ENCODE peak calls at places on chromosomes 13 and 19, in ten cellular contexts. One of them, this sample, is unnamed.

GRCh38 chr19:50906217-50906616 is 5.0 kb downstream of the KLK4 start:
- DNase-seq in neural crest cell: peak
- DNase-seq in transverse colon: peak
- DNase-seq in HCT116: no peak
- DNase-seq in pancreas: no peak
- DNase-seq in PC-3: peak
- DNase-seq in AG04450: no peak
- DNase-seq in testis: peak
- DNase-seq in choroid plexus epithelial cell: peak
- DNase-seq in A549: peak
- DNase-seq in this sample: peak

GRCh38 chr13:105925496-105925895 is 610.0 kb downstream of the EFNB2 start:
- DNase-seq in neural crest cell: no peak
- DNase-seq in transverse colon: no peak
- DNase-seq in HCT116: no peak
- DNase-seq in pancreas: no peak
- DNase-seq in PC-3: peak
- DNase-seq in AG04450: no peak
- DNase-seq in testis: no peak
- DNase-seq in choroid plexus epithelial cell: peak
- DNase-seq in A549: peak
- DNase-seq in this sample: no peak

GRCh38 chr19:45484273-45484945 is 12.4 kb downstream of the RTN2 start:
- DNase-seq in neural crest cell: no peak
- DNase-seq in transverse colon: no peak
- DNase-seq in HCT116: no peak
- DNase-seq in pancreas: no peak
- DNase-seq in PC-3: no peak
- DNase-seq in AG04450: no peak
- DNase-seq in testis: no peak
- DNase-seq in choroid plexus epithelial cell: peak
- DNase-seq in A549: no peak
- DNase-seq in this sample: no peak

GRCh38 chr13:105642511-105642958 is 892.9 kb downstream of the EFNB2 start:
- DNase-seq in neural crest cell: no peak
- DNase-seq in transverse colon: no peak
- DNase-seq in HCT116: no peak
- DNase-seq in pancreas: no peak
- DNase-seq in PC-3: peak
- DNase-seq in AG04450: no peak
- DNase-seq in testis: no peak
- DNase-seq in choroid plexus epithelial cell: peak
- DNase-seq in A549: peak
- DNase-seq in this sample: no peak

GRCh38 chr19:801030-801860 is 4.0 kb downstream of the PTBP1 start:
- DNase-seq in neural crest cell: no peak
- DNase-seq in transverse colon: peak
- DNase-seq in HCT116: no peak
- DNase-seq in pancreas: peak
- DNase-seq in PC-3: peak
- DNase-seq in AG04450: no peak
- DNase-seq in testis: peak
- DNase-seq in choroid plexus epithelial cell: no peak
- DNase-seq in A549: no peak
- DNase-seq in this sample: peak

GRCh38 chr19:52188822-52189744 is 769 bp upstream of the PPP2R1A start:
- DNase-seq in neural crest cell: peak
- DNase-seq in transverse colon: no peak
- DNase-seq in HCT116: no peak
- DNase-seq in pancreas: peak
- DNase-seq in PC-3: no peak
- DNase-seq in AG04450: peak
- DNase-seq in testis: no peak
- DNase-seq in choroid plexus epithelial cell: no peak
- DNase-seq in A549: peak
- DNase-seq in this sample: peak

GRCh38 chr19:55336101-55336500 is 3.6 kb upstream of the KMT5C start:
- DNase-seq in neural crest cell: no peak
- DNase-seq in transverse colon: no peak
- DNase-seq in HCT116: no peak
- DNase-seq in pancreas: no peak
- DNase-seq in PC-3: peak
- DNase-seq in AG04450: no peak
- DNase-seq in testis: no peak
- DNase-seq in choroid plexus epithelial cell: no peak
- DNase-seq in A549: no peak
- DNase-seq in this sample: no peak

GRCh38 chr19:55088543-55089265 is 13.0 kb downstream of the EPS8L1 start:
- DNase-seq in neural crest cell: peak
- DNase-seq in transverse colon: peak
- DNase-seq in HCT116: no peak
- DNase-seq in pancreas: peak
- DNase-seq in PC-3: peak
- DNase-seq in AG04450: peak
- DNase-seq in testis: peak
- DNase-seq in choroid plexus epithelial cell: peak
- DNase-seq in A549: peak
- DNase-seq in this sample: peak

GRCh38 chr19:56834564-56835375 is 5.8 kb downstream of the PEG3 start:
- DNase-seq in neural crest cell: no peak
- DNase-seq in transverse colon: no peak
- DNase-seq in HCT116: no peak
- DNase-seq in pancreas: no peak
- DNase-seq in PC-3: no peak
- DNase-seq in AG04450: no peak
- DNase-seq in testis: no peak
- DNase-seq in choroid plexus epithelial cell: no peak
- DNase-seq in A549: no peak
- DNase-seq in this sample: no peak

GRCh38 chr13:21767032-21767431 is 96.2 kb downstream of the FGF9 start:
- DNase-seq in neural crest cell: no peak
- DNase-seq in transverse colon: no peak
- DNase-seq in HCT116: no peak
- DNase-seq in pancreas: no peak
- DNase-seq in PC-3: no peak
- DNase-seq in AG04450: no peak
- DNase-seq in testis: no peak
- DNase-seq in choroid plexus epithelial cell: no peak
- DNase-seq in A549: no peak
- DNase-seq in this sample: no peak

GRCh38 chr13:21668665-21669599 is 1.9 kb upstream of the FGF9 start:
- DNase-seq in neural crest cell: peak
- DNase-seq in transverse colon: peak
- DNase-seq in HCT116: no peak
- DNase-seq in pancreas: peak
- DNase-seq in PC-3: no peak
- DNase-seq in AG04450: no peak
- DNase-seq in testis: no peak
- DNase-seq in choroid plexus epithelial cell: peak
- DNase-seq in A549: no peak
- DNase-seq in this sample: no peak

GRCh38 chr19:35008891-35009341 is 8.8 kb downstream of the GRAMD1A start:
- DNase-seq in neural crest cell: no peak
- DNase-seq in transverse colon: no peak
- DNase-seq in HCT116: no peak
- DNase-seq in pancreas: peak
- DNase-seq in PC-3: no peak
- DNase-seq in AG04450: no peak
- DNase-seq in testis: no peak
- DNase-seq in choroid plexus epithelial cell: no peak
- DNase-seq in A549: no peak
- DNase-seq in this sample: no peak

GRCh38 chr19:9934132-9934950 is 2.0 kb downstream of the OLFM2 start:
- DNase-seq in neural crest cell: peak
- DNase-seq in transverse colon: peak
- DNase-seq in HCT116: peak
- DNase-seq in pancreas: peak
- DNase-seq in PC-3: peak
- DNase-seq in AG04450: no peak
- DNase-seq in testis: peak
- DNase-seq in choroid plexus epithelial cell: peak
- DNase-seq in A549: peak
- DNase-seq in this sample: peak

GRCh38 chr19:42216653-42217521 is 590 bp downstream of the DEDD2 start:
- DNase-seq in neural crest cell: peak
- DNase-seq in transverse colon: peak
- DNase-seq in HCT116: no peak
- DNase-seq in pancreas: peak
- DNase-seq in PC-3: peak
- DNase-seq in AG04450: no peak
- DNase-seq in testis: peak
- DNase-seq in choroid plexus epithelial cell: peak
- DNase-seq in A549: no peak
- DNase-seq in this sample: peak

GRCh38 chr13:44874886-44875630 is 114.2 kb downstream of the NUFIP1 start:
- DNase-seq in neural crest cell: no peak
- DNase-seq in transverse colon: no peak
- DNase-seq in HCT116: no peak
- DNase-seq in pancreas: no peak
- DNase-seq in PC-3: no peak
- DNase-seq in AG04450: no peak
- DNase-seq in testis: no peak
- DNase-seq in choroid plexus epithelial cell: no peak
- DNase-seq in A549: no peak
- DNase-seq in this sample: no peak

GRCh38 chr19:3061214-3062161 is 807 bp downstream of the TLE5 start:
- DNase-seq in neural crest cell: no peak
- DNase-seq in transverse colon: peak
- DNase-seq in HCT116: no peak
- DNase-seq in pancreas: peak
- DNase-seq in PC-3: no peak
- DNase-seq in AG04450: no peak
- DNase-seq in testis: peak
- DNase-seq in choroid plexus epithelial cell: peak
- DNase-seq in A549: no peak
- DNase-seq in this sample: peak

GRCh38 chr19:55581145-55581827 is 638 bp upstream of the ZNF579 start:
- DNase-seq in neural crest cell: no peak
- DNase-seq in transverse colon: no peak
- DNase-seq in HCT116: no peak
- DNase-seq in pancreas: no peak
- DNase-seq in PC-3: peak
- DNase-seq in AG04450: no peak
- DNase-seq in testis: peak
- DNase-seq in choroid plexus epithelial cell: peak
- DNase-seq in A549: peak
- DNase-seq in this sample: peak

GRCh38 chr19:50344661-50345318 is 15.6 kb upstream of the KCNC3 start:
- DNase-seq in neural crest cell: no peak
- DNase-seq in transverse colon: no peak
- DNase-seq in HCT116: no peak
- DNase-seq in pancreas: no peak
- DNase-seq in PC-3: no peak
- DNase-seq in AG04450: no peak
- DNase-seq in testis: no peak
- DNase-seq in choroid plexus epithelial cell: no peak
- DNase-seq in A549: no peak
- DNase-seq in this sample: no peak

GRCh38 chr13:33218020-33218419 is 67.5 kb downstream of the STARD13 start:
- DNase-seq in neural crest cell: no peak
- DNase-seq in transverse colon: no peak
- DNase-seq in HCT116: peak
- DNase-seq in pancreas: no peak
- DNase-seq in PC-3: peak
- DNase-seq in AG04450: no peak
- DNase-seq in testis: no peak
- DNase-seq in choroid plexus epithelial cell: peak
- DNase-seq in A549: peak
- DNase-seq in this sample: peak

DNA sequence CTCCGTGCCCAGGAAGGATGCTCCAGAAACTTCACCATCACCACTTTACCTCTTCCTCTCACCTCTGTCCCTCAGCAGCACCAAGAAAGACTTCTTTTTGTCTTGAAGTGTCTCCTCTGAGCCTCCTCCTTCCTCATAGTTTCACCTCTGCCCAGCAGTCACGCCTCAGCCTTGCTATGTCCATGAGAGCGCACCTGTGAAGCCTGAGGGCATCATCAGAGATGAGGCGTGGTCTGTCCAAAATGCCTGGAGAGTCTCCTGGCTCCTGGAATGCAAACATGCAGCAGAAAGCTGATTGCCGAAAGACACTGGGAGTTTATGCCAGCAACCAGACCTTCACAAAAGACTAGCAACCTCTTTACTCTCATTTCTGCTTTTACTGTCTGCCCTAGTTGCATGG is 336.6 kb downstream of the TEX29 start:
- DNase-seq in neural crest cell: no peak
- DNase-seq in transverse colon: no peak
- DNase-seq in HCT116: no peak
- DNase-seq in pancreas: no peak
- DNase-seq in PC-3: no peak
- DNase-seq in AG04450: no peak
- DNase-seq in testis: no peak
- DNase-seq in choroid plexus epithelial cell: no peak
- DNase-seq in A549: no peak
- DNase-seq in this sample: no peak
- TF ChIP-seq CTCF in neural crest cell: no peak
- TF ChIP-seq CTCF in transverse colon: no peak
- TF ChIP-seq CTCF in HCT116: no peak
- TF ChIP-seq CTCF in pancreas: no peak
- TF ChIP-seq CTCF in PC-3: no peak
- TF ChIP-seq CTCF in AG04450: no peak
- TF ChIP-seq CTCF in testis: no peak
- TF ChIP-seq CTCF in choroid plexus epithelial cell: no peak
- TF ChIP-seq CTCF in A549: no peak
- TF ChIP-seq CTCF in this sample: no peak

GRCh38 chr19:33063356-33064116 is 1.2 kb downstream of the RHPN2 start:
- DNase-seq in neural crest cell: no peak
- DNase-seq in transverse colon: peak
- DNase-seq in HCT116: no peak
- DNase-seq in pancreas: no peak
- DNase-seq in PC-3: peak
- DNase-seq in AG04450: no peak
- DNase-seq in testis: no peak
- DNase-seq in choroid plexus epithelial cell: no peak
- DNase-seq in A549: peak
- DNase-seq in this sample: peak
- TF ChIP-seq CTCF in neural crest cell: no peak
- TF ChIP-seq CTCF in transverse colon: no peak
- TF ChIP-seq CTCF in HCT116: no peak
- TF ChIP-seq CTCF in pancreas: no peak
- TF ChIP-seq CTCF in PC-3: no peak
- TF ChIP-seq CTCF in AG04450: no peak
- TF ChIP-seq CTCF in testis: no peak
- TF ChIP-seq CTCF in choroid plexus epithelial cell: no peak
- TF ChIP-seq CTCF in A549: no peak
- TF ChIP-seq CTCF in this sample: no peak

GRCh38 chr13:31105020-31105800 is 56.5 kb downstream of the HSPH1 start:
- DNase-seq in neural crest cell: no peak
- DNase-seq in transverse colon: no peak
- DNase-seq in HCT116: no peak
- DNase-seq in pancreas: no peak
- DNase-seq in PC-3: no peak
- DNase-seq in AG04450: no peak
- DNase-seq in testis: peak
- DNase-seq in choroid plexus epithelial cell: peak
- DNase-seq in A549: no peak
- DNase-seq in this sample: no peak
- TF ChIP-seq CTCF in neural crest cell: no peak
- TF ChIP-seq CTCF in transverse colon: no peak
- TF ChIP-seq CTCF in HCT116: no peak
- TF ChIP-seq CTCF in pancreas: no peak
- TF ChIP-seq CTCF in PC-3: no peak
- TF ChIP-seq CTCF in AG04450: no peak
- TF ChIP-seq CTCF in testis: no peak
- TF ChIP-seq CTCF in choroid plexus epithelial cell: peak
- TF ChIP-seq CTCF in A549: no peak
- TF ChIP-seq CTCF in this sample: no peak

GRCh38 chr19:1871140-1871597 is 7.8 kb upstream of the KLF16 start:
- DNase-seq in neural crest cell: no peak
- DNase-seq in transverse colon: no peak
- DNase-seq in HCT116: no peak
- DNase-seq in pancreas: peak
- DNase-seq in PC-3: no peak
- DNase-seq in AG04450: no peak
- DNase-seq in testis: no peak
- DNase-seq in choroid plexus epithelial cell: no peak
- DNase-seq in A549: no peak
- DNase-seq in this sample: no peak
- TF ChIP-seq CTCF in neural crest cell: no peak
- TF ChIP-seq CTCF in transverse colon: no peak
- TF ChIP-seq CTCF in HCT116: no peak
- TF ChIP-seq CTCF in pancreas: no peak
- TF ChIP-seq CTCF in PC-3: no peak
- TF ChIP-seq CTCF in AG04450: no peak
- TF ChIP-seq CTCF in testis: no peak
- TF ChIP-seq CTCF in choroid plexus epithelial cell: no peak
- TF ChIP-seq CTCF in A549: no peak
- TF ChIP-seq CTCF in this sample: no peak

This sample was measured in Calu3.